ENCODE peak calls at places on chromosomes 12 and 14, in four cellular contexts. G is mammary epithelial cell, Q is glutamatergic neuron, V is astrocyte of the spinal cord. U is an unnamed sample.
A peak's percentile ranks its signal among the peaks of the same experiment; 100 is the strongest.

GRCh38 chr12:116196752-116197718 is 80.5 kb downstream of the MED13L start:
- DNase-seq in V (no peak), G (no peak), Q (no peak), U (no peak)

GRCh38 chr14:55383541-55384140 is 28.0 kb downstream of the ATG14 start:
- DNase-seq in V (no peak), G (no peak), Q (no peak), U (no peak)

GRCh38 chr12:75606146-75606545 is 94.7 kb upstream of the KRR1 start:
- DNase-seq in V (no peak), G (peak; percentile 15), Q (no peak), U (no peak)

GRCh38 chr12:30169839-30170591 is 386.3 kb upstream of the TMTC1 start:
- DNase-seq in Q (peak; percentile 33), G (no peak), V (no peak), U (no peak)

GRCh38 chr14:56002316-56002715 is 115.9 kb upstream of the PELI2 start:
- DNase-seq in Q (no peak), G (no peak), V (peak; percentile 65), U (no peak)

GRCh38 chr12:64461634-64462414 is 9.9 kb downstream of the TBK1 start:
- DNase-seq in V (peak; percentile 65), Q (no peak), G (peak; percentile 82), U (peak; percentile 36)

GRCh38 chr12:25796523-25797000 is 161.9 kb upstream of the RASSF8 start:
- DNase-seq in V (peak; percentile 35), G (no peak), Q (no peak), U (no peak)

GRCh38 chr12:57552692-57553321 is 3.0 kb downstream of the KIF5A start:
- DNase-seq in Q (no peak), G (no peak), V (peak; percentile 46), U (no peak)

GRCh38 chr14:98014851-98015615 is 1217.9 kb downstream of the VRK1 start:
- DNase-seq in V (no peak), G (no peak), Q (no peak), U (no peak)

GRCh38 chr14:27995688-27996087 is 770.9 kb upstream of the FOXG1 start:
- DNase-seq in V (no peak), G (no peak), Q (no peak), U (no peak)

DNA sequence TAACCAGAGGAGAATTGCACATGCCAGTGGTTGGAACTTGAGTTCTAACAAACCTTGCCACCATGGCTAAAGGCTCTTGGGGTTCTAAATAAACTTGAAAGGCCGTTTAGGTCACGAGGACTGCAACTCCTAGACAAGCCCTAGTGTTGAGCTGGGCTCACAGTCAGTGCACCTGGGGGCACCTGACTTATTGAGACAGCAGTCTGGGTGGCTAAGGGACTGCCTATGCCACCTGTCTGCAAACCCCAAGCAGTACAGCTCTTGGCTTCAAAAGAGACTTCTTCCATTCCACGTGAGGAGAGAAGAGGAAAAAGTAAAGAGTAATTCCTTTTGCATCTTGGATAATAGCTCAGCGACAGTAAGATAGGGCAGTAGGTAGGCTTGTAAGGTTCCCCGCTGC is 765.6 kb upstream of the FOXG1 start:
- DNase-seq in G (no peak), V (no peak), Q (no peak), U (no peak)
- TF ChIP-seq CTCF in G (no peak), V (no peak), Q (no peak), U (no peak)

DNA sequence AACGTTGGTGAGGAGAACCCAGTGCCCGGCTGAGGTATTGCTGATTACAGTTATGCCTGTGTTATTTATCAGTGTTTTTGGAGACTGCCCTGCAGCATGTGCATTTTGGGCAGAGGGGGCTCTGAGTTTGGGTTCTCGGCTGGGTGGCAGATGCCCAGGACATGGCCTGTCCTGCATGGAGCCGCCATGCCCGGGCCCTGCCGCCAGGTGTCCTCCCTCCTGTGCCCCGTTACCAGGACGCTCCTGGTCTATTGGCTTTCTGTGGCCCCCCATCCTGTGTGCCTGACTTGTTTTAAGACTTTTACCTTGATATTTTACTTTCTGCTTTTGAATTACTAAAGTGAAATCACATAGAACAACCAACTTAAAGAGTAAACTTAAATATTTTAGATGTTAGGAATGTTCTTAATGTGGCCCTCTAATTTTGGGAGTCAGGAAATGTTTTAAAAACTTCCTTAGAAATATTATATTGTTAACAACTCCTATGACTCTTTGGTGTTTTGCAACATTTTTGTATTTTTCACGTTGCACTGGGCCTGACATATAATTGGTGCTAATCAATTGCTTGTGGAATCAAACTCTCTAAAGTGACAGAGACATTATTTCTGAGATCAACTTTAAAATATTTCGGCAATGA is 51.8 kb downstream of the PRIMA1 start:
- DNase-seq in Q (no peak), V (no peak), G (no peak), U (no peak)
- TF ChIP-seq CTCF in Q (peak; percentile 44), V (no peak), G (no peak), U (peak; percentile 41)

GRCh38 chr12:2876431-2877046 is 435 bp downstream of the FOXM1 start:
- DNase-seq in Q (no peak), V (peak; percentile 31), G (peak; percentile 48), U (no peak)

GRCh38 chr12:2877959-2878732 is 1.1 kb downstream of the RHNO1 start:
- DNase-seq in G (peak; percentile 14), Q (no peak), V (peak; percentile 25), U (no peak)

GRCh38 chr12:2879853-2880252 is 2.8 kb downstream of the RHNO1 start:
- DNase-seq in V (no peak), G (no peak), Q (no peak), U (no peak)

GRCh38 chr12:2877047-2877958 is at the start of the genes FOXM1 and RHNO1:
- DNase-seq in V (peak; percentile 88), Q (peak; percentile 92), G (peak; percentile 81), U (peak; percentile 93)
- TF ChIP-seq CTCF in V (peak; percentile 18), Q (no peak), G (no peak), U (no peak)

DNA sequence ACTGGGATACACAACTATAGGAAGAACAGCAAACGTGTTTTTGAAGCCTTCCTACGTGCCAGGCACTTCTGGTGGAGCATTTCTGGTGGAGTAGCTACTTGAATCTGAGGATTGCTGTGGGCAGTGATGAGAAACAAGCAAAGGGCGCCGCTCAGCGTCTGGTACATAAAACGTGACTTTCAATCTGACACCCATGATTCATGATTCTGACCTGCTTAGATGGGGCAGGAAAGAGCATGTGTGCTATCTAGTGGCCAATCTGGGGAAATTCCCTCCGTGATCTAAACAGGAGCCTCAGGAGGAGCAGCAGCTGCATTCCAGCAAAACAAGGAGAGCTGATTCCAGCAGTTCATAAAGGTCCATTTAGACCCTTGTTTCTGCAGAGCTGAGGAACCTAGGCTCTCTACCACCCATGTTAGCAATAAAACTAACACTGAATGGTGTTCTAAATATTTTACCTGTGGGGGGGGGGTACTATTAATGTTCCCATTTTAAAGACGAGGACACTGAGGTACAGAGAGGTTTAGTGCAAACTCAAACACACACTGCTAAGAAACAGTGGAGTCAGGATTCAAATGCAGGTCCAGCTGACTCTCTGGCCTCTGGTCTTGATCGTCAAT is 37.8 kb downstream of the PAH start:
- DNase-seq in V (no peak), G (peak; percentile 79), Q (peak; percentile 53), U (peak; percentile 52)
- TF ChIP-seq CTCF in V (no peak), G (peak; percentile 57), Q (peak; percentile 18), U (peak; percentile 53)

DNA sequence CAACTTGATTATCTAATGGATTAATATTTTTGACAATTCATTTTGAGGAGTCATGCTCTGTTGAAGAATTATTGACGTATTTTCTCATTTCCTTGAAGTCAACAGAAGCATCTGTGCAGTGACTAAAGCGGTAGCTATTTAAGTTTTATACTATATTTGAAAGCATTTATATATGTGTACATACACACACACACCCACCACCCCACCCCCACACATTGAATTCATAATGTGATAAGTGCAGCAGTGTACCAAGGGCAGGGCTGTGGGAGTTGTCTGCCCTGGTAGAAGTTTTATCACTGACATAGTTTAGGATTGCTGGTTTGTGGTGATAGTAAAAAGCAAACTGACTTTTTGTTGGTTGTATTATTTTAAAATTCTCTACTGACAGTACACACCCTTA is 39.1 kb downstream of the GAS2L3 start:
- DNase-seq in Q (no peak), G (no peak), V (no peak), U (no peak)
- TF ChIP-seq CTCF in Q (no peak), G (no peak), V (no peak), U (no peak)

GRCh38 chr14:52313493-52313881 is 625 bp upstream of the PTGER2 start:
- DNase-seq in G (no peak), V (no peak), Q (no peak), U (no peak)

GRCh38 chr14:52312872-52313492 is 1.1 kb upstream of the PTGER2 start:
- DNase-seq in V (no peak), Q (no peak), G (no peak), U (no peak)

GRCh38 chr14:52314521-52315354 is 626 bp downstream of the PTGER2 start:
- DNase-seq in G (peak; percentile 33), Q (peak; percentile 38), V (peak; percentile 40), U (peak; percentile 50)

GRCh38 chr14:52315355-52315718 is 1.2 kb downstream of the PTGER2 start:
- DNase-seq in V (no peak), G (no peak), Q (no peak), U (no peak)

DNA sequence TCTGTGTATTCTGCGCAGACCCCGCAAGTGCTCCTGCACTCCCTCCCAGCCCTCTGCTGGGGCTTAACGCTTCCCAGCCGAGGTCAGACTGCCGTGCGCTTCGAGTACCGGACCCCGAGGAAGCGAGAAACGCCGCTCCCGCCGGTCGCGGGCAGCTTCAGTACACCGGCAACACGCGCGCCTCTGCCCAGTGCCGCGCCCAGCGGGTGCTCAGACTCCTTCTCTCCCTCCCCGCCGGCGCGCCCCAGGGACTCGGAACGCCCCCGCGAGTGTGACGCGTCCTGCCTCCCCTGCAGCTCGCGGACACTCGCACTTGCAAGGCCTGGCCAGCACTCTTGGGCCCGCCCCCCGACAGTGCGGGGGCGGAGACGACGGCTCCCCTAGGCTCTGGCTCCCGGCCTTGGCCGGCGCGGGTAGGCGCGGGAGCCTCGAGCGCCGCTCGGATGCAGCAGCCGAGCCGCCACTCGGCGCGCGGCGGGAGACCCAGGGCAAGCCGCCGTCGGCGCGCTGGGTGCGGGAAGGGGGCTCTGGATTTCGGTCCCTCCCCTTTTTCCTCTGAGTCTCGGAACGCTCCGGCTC is at the start of gene PTGER2:
- DNase-seq in G (peak; percentile 93), V (peak; percentile 95), Q (peak; percentile 62), U (peak; percentile 83)
- TF ChIP-seq CTCF in G (no peak), V (no peak), Q (no peak), U (no peak)

GRCh38 chr14:103141117-103141796 is 18.0 kb downstream of the TNFAIP2 start:
- DNase-seq in Q (peak; percentile 36), G (peak; percentile 34), V (no peak), U (no peak)
- TF ChIP-seq CTCF in Q (peak; percentile 59), G (peak; percentile 78), V (peak; percentile 77), U (peak; percentile 21)

GRCh38 chr14:62098357-62098756 is 336.1 kb downstream of the SNAPC1 start:
- DNase-seq in G (no peak), Q (no peak), V (no peak), U (no peak)
- TF ChIP-seq CTCF in G (no peak), Q (no peak), V (no peak), U (no peak)